ENCODE peak calls at places on chromosomes 13 and 19, in four cellular contexts. W, S, Y and E are unnamed samples.

GRCh38 chr19:1648156-1648925 is 4.1 kb downstream of the TCF3 start:
- DNase-seq in W (no peak), S (no peak), Y (peak), E (no peak)

GRCh38 chr19:31263317-31263716 is 85.9 kb downstream of the TSHZ3 start:
- DNase-seq in W (no peak), S (no peak), Y (no peak), E (peak)

GRCh38 chr13:79037197-79037596 is 368.9 kb downstream of the RBM26 start:
- DNase-seq in W (no peak), S (no peak), Y (no peak), E (no peak)

GRCh38 chr13:106450991-106451390 is 84.5 kb downstream of the EFNB2 start:
- DNase-seq in Y (no peak), W (no peak), S (no peak), E (no peak)

GRCh38 chr19:708154-709141 is at the start of gene PALM:
- DNase-seq in Y (no peak), W (no peak), S (no peak), E (no peak)

GRCh38 chr13:43686557-43686956 is 100.2 kb downstream of the ENOX1 start:
- DNase-seq in S (peak), W (peak), Y (no peak), E (no peak)

GRCh38 chr19:45569619-45570421 is 14.8 kb downstream of the OPA3 start:
- DNase-seq in S (peak), Y (no peak), W (peak), E (no peak)

GRCh38 chr19:45779231-45780145 is 2.8 kb downstream of the DMPK start:
- DNase-seq in S (peak), W (peak), Y (peak), E (peak)

GRCh38 chr19:11984986-11985385 is 20.1 kb downstream of the ZNF763 start:
- DNase-seq in S (no peak), Y (no peak), W (no peak), E (no peak)

GRCh38 chr13:79491715-79492114 is 10.8 kb downstream of the NDFIP2 start:
- DNase-seq in Y (no peak), S (no peak), W (no peak), E (no peak)

GRCh38 chr19:53192771-53193533 is at the start of gene ZNF665:
- DNase-seq in Y (no peak), S (peak), W (peak), E (peak)

GRCh38 chr19:35991731-35992450 is 3.1 kb upstream of the SDHAF1 start:
- DNase-seq in W (no peak), Y (no peak), S (no peak), E (no peak)

GRCh38 chr19:58182577-58182988 is 278 bp upstream of the ZNF274 start:
- DNase-seq in Y (no peak), W (no peak), S (no peak), E (no peak)

GRCh38 chr19:29871143-29871542 is 59.4 kb downstream of the CCNE1 start:
- DNase-seq in S (no peak), W (no peak), Y (no peak), E (no peak)

GRCh38 chr13:112175162-112176075 is 108.5 kb downstream of the SOX1 start:
- DNase-seq in W (no peak), S (no peak), Y (no peak), E (no peak)

GRCh38 chr13:33745370-33746324 is 72.3 kb upstream of the RFC3 start:
- DNase-seq in Y (no peak), S (no peak), W (no peak), E (no peak)
- H3K4me3 ChIP-seq in Y (peak), S (no peak), W (no peak), E (no peak)

GRCh38 chr19:37995346-37995745 is 88.3 kb downstream of the SIPA1L3 start:
- DNase-seq in Y (no peak), W (no peak), S (no peak), E (no peak)
- H3K4me3 ChIP-seq in Y (no peak), W (no peak), S (no peak), E (no peak)

DNA sequence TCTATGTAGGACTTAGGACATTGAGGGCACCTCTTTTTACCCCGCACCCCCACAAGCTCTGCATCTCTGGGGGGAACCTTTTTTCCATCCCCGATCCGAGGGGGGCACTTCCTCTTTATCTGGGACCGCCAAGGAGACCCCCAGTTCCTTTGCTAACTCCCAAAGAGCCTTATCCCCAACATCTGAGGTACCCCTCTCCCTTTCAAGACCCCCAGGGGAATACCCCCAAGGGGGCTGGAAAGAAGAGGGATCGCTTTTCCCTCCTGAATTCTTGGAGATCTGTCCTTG is 1.1 kb downstream of the TNFSF9 start:
- DNase-seq in W (no peak), Y (no peak), S (no peak), E (no peak)
- H3K4me3 ChIP-seq in W (no peak), Y (peak), S (no peak), E (no peak)

GRCh38 chr13:31328549-31329229 is 128.9 kb downstream of the B3GLCT start:
- DNase-seq in W (no peak), Y (no peak), S (no peak), E (no peak)
- H3K4me3 ChIP-seq in W (no peak), Y (no peak), S (no peak), E (no peak)

DNA sequence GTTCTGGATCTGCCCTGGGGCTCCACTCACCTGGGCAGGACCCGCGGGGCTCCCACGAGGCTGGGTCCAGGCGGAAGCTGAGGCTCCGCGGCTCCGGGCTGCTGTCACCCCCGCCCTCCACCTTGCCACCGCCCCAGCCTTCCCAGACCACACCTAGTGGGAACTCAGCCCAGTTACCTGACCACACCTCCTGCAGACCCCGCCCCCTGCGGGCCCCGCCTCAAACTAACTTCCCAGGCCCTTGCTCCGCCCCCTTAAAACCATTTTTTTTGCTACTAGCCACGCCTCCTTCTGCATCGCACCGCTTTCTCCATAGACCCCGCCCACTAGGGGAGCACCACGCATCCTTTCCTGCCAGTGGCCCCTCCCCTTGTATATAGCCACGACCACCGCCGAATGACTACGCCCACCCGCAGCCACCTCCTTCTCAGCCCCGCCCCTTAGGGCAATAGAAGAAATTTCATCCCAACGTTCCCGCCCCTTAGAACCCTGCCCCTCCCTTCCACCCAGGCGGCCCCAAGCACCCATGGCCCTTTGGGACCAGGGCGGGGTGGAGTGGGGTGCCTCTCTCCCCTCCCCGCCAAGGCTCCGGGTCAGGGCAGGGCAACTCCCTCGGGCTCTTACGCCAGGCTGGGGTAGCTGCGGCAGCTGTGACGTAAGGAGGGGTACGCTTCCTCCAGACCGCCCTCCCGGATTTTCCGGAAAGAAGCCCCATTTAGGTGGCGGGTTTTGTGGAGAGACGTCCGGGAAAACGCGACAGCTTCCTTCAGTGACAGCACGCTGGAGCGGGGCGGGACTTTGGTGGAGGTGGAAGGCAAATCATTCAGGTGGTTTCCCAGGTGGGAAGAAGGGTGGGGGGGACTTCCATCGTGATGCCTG is at the start of gene SH2D3A:
- DNase-seq in S (peak), W (peak), Y (peak), E (no peak)
- H3K4me3 ChIP-seq in S (peak), W (peak), Y (peak), E (peak)

GRCh38 chr19:55146648-55147218 is 2.3 kb downstream of the TNNT1 start:
- DNase-seq in W (no peak), S (no peak), Y (no peak), E (no peak)

GRCh38 chr19:55147408-55148251 is 1.4 kb downstream of the TNNT1 start:
- DNase-seq in Y (no peak), S (no peak), W (no peak), E (no peak)

GRCh38 chr19:55145241-55145640 is 3.8 kb downstream of the TNNT1 start:
- DNase-seq in W (no peak), S (no peak), Y (no peak), E (no peak)

GRCh38 chr19:55149078-55150003 is at the start of gene TNNT1:
- DNase-seq in Y (no peak), W (no peak), S (peak), E (no peak)

GRCh38 chr19:55146078-55146647 is 2.8 kb downstream of the TNNT1 start:
- DNase-seq in W (no peak), Y (no peak), S (no peak), E (no peak)
- H3K4me3 ChIP-seq in W (no peak), Y (no peak), S (no peak), E (no peak)

GRCh38 chr19:48738557-48739399 is 1.6 kb downstream of the RASIP1 start:
- DNase-seq in S (peak), Y (peak), W (peak), E (peak)

GRCh38 chr19:48737360-48737998 is 2.9 kb downstream of the RASIP1 start:
- DNase-seq in W (no peak), Y (no peak), S (peak), E (no peak)

GRCh38 chr19:48739835-48740704 is at the start of gene RASIP1:
- DNase-seq in S (peak), Y (no peak), W (peak), E (no peak)

GRCh38 chr19:48740705-48741030 is 258 bp upstream of the RASIP1 start:
- DNase-seq in S (no peak), Y (no peak), W (no peak), E (no peak)

GRCh38 chr19:48739400-48739825 is 997 bp downstream of the RASIP1 start:
- DNase-seq in S (no peak), Y (no peak), W (no peak), E (no peak)
- H3K4me3 ChIP-seq in S (peak), Y (peak), W (peak), E (peak)

DNA sequence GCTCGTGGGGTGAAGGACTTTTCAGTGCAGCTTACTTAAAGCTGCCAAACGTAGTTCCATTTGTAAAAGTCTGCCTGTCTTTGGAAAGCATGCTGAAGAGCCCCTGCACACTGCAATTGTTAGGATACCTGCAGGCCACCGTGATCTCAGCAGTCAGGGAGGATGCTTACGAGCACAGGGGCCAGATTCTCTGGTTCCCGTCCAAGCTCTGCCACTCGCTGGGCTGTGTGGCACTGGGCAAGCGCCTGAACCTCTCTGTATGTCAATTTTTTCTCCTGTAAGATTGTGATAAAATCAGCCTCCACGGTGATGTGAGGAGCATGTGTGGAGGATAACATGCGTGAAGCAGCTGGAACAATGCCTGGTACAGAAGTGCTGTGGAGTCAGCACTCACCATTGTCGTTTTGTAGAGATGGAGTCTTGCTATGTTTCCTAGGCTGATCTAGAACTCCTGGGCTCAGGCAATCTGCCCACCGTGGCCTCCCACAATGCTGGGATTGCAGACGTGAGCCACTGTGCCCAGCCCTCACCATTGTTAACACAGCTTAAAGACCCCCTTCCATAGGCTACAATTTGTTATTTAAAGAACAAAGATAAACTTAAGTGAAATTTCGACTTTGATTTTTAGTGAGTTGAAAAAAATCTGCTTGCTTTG is 3.5 kb downstream of the ADPRHL1 start:
- DNase-seq in Y (no peak), W (no peak), S (peak), E (peak)
- H3K4me3 ChIP-seq in Y (peak), W (peak), S (peak), E (no peak)

DNA sequence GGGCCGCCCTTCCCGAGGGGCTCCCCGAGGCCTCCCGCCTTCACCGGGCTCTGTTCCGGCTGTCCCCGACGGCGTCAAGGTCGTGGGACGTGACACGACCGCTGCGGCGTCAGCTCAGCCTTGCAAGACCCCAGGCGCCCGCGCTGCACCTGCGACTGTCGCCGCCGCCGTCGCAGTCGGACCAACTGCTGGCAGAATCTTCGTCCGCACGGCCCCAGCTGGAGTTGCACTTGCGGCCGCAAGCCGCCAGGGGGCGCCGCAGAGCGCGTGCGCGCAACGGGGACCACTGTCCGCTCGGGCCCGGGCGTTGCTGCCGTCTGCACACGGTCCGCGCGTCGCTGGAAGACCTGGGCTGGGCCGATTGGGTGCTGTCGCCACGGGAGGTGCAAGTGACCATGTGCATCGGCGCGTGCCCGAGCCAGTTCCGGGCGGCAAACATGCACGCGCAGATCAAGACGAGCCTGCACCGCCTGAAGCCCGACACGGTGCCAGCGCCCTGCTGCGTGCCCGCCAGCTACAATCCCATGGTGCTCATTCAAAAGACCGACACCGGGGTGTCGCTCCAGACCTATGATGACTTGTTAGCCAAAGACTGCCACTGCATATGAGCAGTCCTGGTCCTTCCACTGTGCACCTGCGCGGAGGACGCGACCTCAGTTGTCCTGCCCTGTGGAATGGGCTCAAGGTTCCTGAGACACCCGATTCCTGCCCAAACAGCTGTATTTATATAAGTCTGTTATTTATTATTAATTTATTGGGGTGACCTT is 2.6 kb downstream of the GDF15 start:
- DNase-seq in Y (peak), S (peak), W (peak), E (peak)
- H3K4me3 ChIP-seq in Y (peak), S (peak), W (peak), E (peak)